ENCODE peak calls at places on chromosomes 11 and 22, in eight cellular contexts. One of them, this sample, is unnamed.

GRCh38 chr11:131966667-131967066 is 596.3 kb downstream of the NTM start:
- DNase-seq in MM.1S: no peak
- DNase-seq in endothelial cell of umbilical vein: no peak
- DNase-seq in GM23338: no peak
- DNase-seq in mammary epithelial cell: no peak
- DNase-seq in hepatocyte: no peak
- DNase-seq in HCT116: no peak
- DNase-seq in fibroblast of lung: no peak
- DNase-seq in this sample: no peak

GRCh38 chr22:42862045-42862734 is 5.1 kb upstream of the ARFGAP3 start:
- DNase-seq in MM.1S: no peak
- DNase-seq in fibroblast of lung: peak
- DNase-seq in endothelial cell of umbilical vein: no peak
- DNase-seq in mammary epithelial cell: peak
- DNase-seq in GM23338: no peak
- DNase-seq in hepatocyte: peak
- DNase-seq in HCT116: no peak
- DNase-seq in this sample: no peak

GRCh38 chr22:21791635-21792625 is 56.3 kb upstream of the YPEL1 start:
- DNase-seq in endothelial cell of umbilical vein: no peak
- DNase-seq in mammary epithelial cell: peak
- DNase-seq in HCT116: no peak
- DNase-seq in fibroblast of lung: peak
- DNase-seq in GM23338: no peak
- DNase-seq in MM.1S: no peak
- DNase-seq in hepatocyte: no peak
- DNase-seq in this sample: no peak

GRCh38 chr22:17984114-17984513 is 40.2 kb downstream of the MICAL3 start:
- DNase-seq in MM.1S: no peak
- DNase-seq in hepatocyte: no peak
- DNase-seq in HCT116: no peak
- DNase-seq in endothelial cell of umbilical vein: peak
- DNase-seq in mammary epithelial cell: peak
- DNase-seq in GM23338: no peak
- DNase-seq in fibroblast of lung: no peak
- DNase-seq in this sample: no peak

GRCh38 chr11:3016861-3017260 is 24.7 kb upstream of the NAP1L4 start:
- DNase-seq in fibroblast of lung: no peak
- DNase-seq in MM.1S: no peak
- DNase-seq in HCT116: no peak
- DNase-seq in hepatocyte: no peak
- DNase-seq in GM23338: no peak
- DNase-seq in mammary epithelial cell: no peak
- DNase-seq in endothelial cell of umbilical vein: no peak
- DNase-seq in this sample: no peak

GRCh38 chr11:87455180-87455579 is 417.4 kb downstream of the TMEM135 start:
- DNase-seq in endothelial cell of umbilical vein: no peak
- DNase-seq in mammary epithelial cell: no peak
- DNase-seq in MM.1S: no peak
- DNase-seq in hepatocyte: no peak
- DNase-seq in HCT116: no peak
- DNase-seq in fibroblast of lung: no peak
- DNase-seq in GM23338: no peak
- DNase-seq in this sample: no peak

GRCh38 chr11:9367551-9367950 is 16.9 kb upstream of the IPO7 start:
- DNase-seq in endothelial cell of umbilical vein: no peak
- DNase-seq in mammary epithelial cell: no peak
- DNase-seq in fibroblast of lung: no peak
- DNase-seq in GM23338: no peak
- DNase-seq in HCT116: no peak
- DNase-seq in hepatocyte: no peak
- DNase-seq in MM.1S: no peak
- DNase-seq in this sample: no peak

GRCh38 chr11:70153133-70153727 is 49.9 kb upstream of the FADD start:
- DNase-seq in fibroblast of lung: peak
- DNase-seq in endothelial cell of umbilical vein: no peak
- DNase-seq in mammary epithelial cell: peak
- DNase-seq in GM23338: no peak
- DNase-seq in hepatocyte: no peak
- DNase-seq in HCT116: no peak
- DNase-seq in MM.1S: no peak
- DNase-seq in this sample: no peak

GRCh38 chr11:105108247-105108646 is 31.3 kb downstream of the CARD18 start:
- DNase-seq in mammary epithelial cell: no peak
- DNase-seq in fibroblast of lung: peak
- DNase-seq in GM23338: no peak
- DNase-seq in endothelial cell of umbilical vein: no peak
- DNase-seq in HCT116: no peak
- DNase-seq in hepatocyte: no peak
- DNase-seq in MM.1S: no peak
- DNase-seq in this sample: no peak

GRCh38 chr22:50301581-50301991 is 5.9 kb downstream of the PLXNB2 start:
- DNase-seq in GM23338: no peak
- DNase-seq in fibroblast of lung: no peak
- DNase-seq in MM.1S: no peak
- DNase-seq in endothelial cell of umbilical vein: no peak
- DNase-seq in hepatocyte: peak
- DNase-seq in HCT116: no peak
- DNase-seq in mammary epithelial cell: no peak
- DNase-seq in this sample: no peak

GRCh38 chr11:37409124-37409523 is 811.1 kb upstream of the RAG2 start:
- DNase-seq in endothelial cell of umbilical vein: no peak
- DNase-seq in hepatocyte: no peak
- DNase-seq in mammary epithelial cell: peak
- DNase-seq in GM23338: no peak
- DNase-seq in MM.1S: no peak
- DNase-seq in fibroblast of lung: peak
- DNase-seq in HCT116: no peak
- DNase-seq in this sample: no peak

GRCh38 chr11:2788751-2789140 is 89.0 kb upstream of the KCNQ1OT1 start:
- DNase-seq in GM23338: no peak
- DNase-seq in endothelial cell of umbilical vein: no peak
- DNase-seq in hepatocyte: no peak
- DNase-seq in fibroblast of lung: no peak
- DNase-seq in HCT116: no peak
- DNase-seq in mammary epithelial cell: no peak
- DNase-seq in MM.1S: no peak
- DNase-seq in this sample: no peak

GRCh38 chr11:114883472-114883871 is 205.1 kb downstream of the NXPE2 start:
- DNase-seq in mammary epithelial cell: no peak
- DNase-seq in HCT116: no peak
- DNase-seq in hepatocyte: no peak
- DNase-seq in endothelial cell of umbilical vein: no peak
- DNase-seq in fibroblast of lung: peak
- DNase-seq in GM23338: no peak
- DNase-seq in MM.1S: no peak
- DNase-seq in this sample: no peak

GRCh38 chr11:87028688-87029087 is 9.0 kb upstream of the TMEM135 start:
- DNase-seq in hepatocyte: no peak
- DNase-seq in MM.1S: no peak
- DNase-seq in HCT116: no peak
- DNase-seq in fibroblast of lung: no peak
- DNase-seq in endothelial cell of umbilical vein: no peak
- DNase-seq in GM23338: no peak
- DNase-seq in mammary epithelial cell: no peak
- DNase-seq in this sample: no peak

GRCh38 chr11:77402218-77402556 is 71.7 kb downstream of the PAK1 start:
- DNase-seq in fibroblast of lung: no peak
- DNase-seq in hepatocyte: no peak
- DNase-seq in MM.1S: no peak
- DNase-seq in HCT116: no peak
- DNase-seq in mammary epithelial cell: no peak
- DNase-seq in GM23338: peak
- DNase-seq in endothelial cell of umbilical vein: no peak
- DNase-seq in this sample: no peak

GRCh38 chr11:1870721-1871466 is 18.0 kb downstream of the LSP1 start:
- DNase-seq in hepatocyte: no peak
- DNase-seq in mammary epithelial cell: no peak
- DNase-seq in GM23338: peak
- DNase-seq in endothelial cell of umbilical vein: no peak
- DNase-seq in MM.1S: no peak
- DNase-seq in HCT116: no peak
- DNase-seq in fibroblast of lung: no peak
- DNase-seq in this sample: no peak

GRCh38 chr11:124676386-124676785 is 2.7 kb downstream of the SPA17 start:
- DNase-seq in HCT116: no peak
- DNase-seq in mammary epithelial cell: no peak
- DNase-seq in hepatocyte: no peak
- DNase-seq in MM.1S: no peak
- DNase-seq in GM23338: no peak
- DNase-seq in fibroblast of lung: peak
- DNase-seq in endothelial cell of umbilical vein: peak
- DNase-seq in this sample: peak

GRCh38 chr22:26393929-26394328 is 35.1 kb upstream of the ASPHD2 start:
- DNase-seq in fibroblast of lung: no peak
- DNase-seq in GM23338: peak
- DNase-seq in HCT116: no peak
- DNase-seq in MM.1S: no peak
- DNase-seq in mammary epithelial cell: no peak
- DNase-seq in endothelial cell of umbilical vein: no peak
- DNase-seq in hepatocyte: no peak
- DNase-seq in this sample: no peak
- TF ChIP-seq CTCF in fibroblast of lung: no peak
- TF ChIP-seq CTCF in GM23338: peak
- TF ChIP-seq CTCF in HCT116: peak
- TF ChIP-seq CTCF in MM.1S: no peak
- TF ChIP-seq CTCF in mammary epithelial cell: no peak
- TF ChIP-seq CTCF in endothelial cell of umbilical vein: no peak
- TF ChIP-seq CTCF in hepatocyte: no peak
- TF ChIP-seq CTCF in this sample: peak

DNA sequence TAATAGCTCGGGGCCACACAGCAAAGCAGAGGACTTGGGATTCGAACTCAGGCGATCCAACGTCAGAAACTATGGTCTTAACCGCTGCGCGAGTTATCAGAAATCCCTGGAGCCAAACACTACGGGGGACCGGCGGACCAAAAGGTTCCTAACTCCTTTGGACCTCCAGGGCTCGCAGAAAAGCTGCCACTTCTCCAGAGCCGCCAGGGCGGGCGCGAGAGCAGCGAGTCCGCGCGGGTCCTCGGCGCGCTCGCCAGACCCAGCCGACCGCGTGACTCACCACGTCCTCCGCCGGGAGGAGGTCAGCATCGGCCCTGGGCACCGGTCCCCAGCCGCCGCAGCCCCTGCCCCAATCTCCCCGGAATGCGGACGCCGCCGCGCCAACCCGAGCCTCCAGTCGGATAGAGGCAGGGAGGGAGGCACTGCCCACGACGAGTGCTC is 6.0 kb upstream of the ALX4 start:
- DNase-seq in mammary epithelial cell: peak
- DNase-seq in GM23338: peak
- DNase-seq in hepatocyte: peak
- DNase-seq in HCT116: no peak
- DNase-seq in fibroblast of lung: peak
- DNase-seq in MM.1S: no peak
- DNase-seq in endothelial cell of umbilical vein: peak
- DNase-seq in this sample: peak
- TF ChIP-seq EZH2 in mammary epithelial cell: peak
- TF ChIP-seq EZH2 in GM23338: peak
- TF ChIP-seq EZH2 in hepatocyte: peak
- TF ChIP-seq EZH2 in HCT116: no peak
- TF ChIP-seq EZH2 in fibroblast of lung: no peak
- TF ChIP-seq EZH2 in MM.1S: no peak
- TF ChIP-seq EZH2 in endothelial cell of umbilical vein: no peak
- TF ChIP-seq EZH2 in this sample: no peak

GRCh38 chr11:67271212-67271547 is 4.9 kb downstream of the GRK2 start:
- DNase-seq in GM23338: no peak
- DNase-seq in hepatocyte: no peak
- DNase-seq in mammary epithelial cell: no peak
- DNase-seq in HCT116: no peak
- DNase-seq in fibroblast of lung: no peak
- DNase-seq in endothelial cell of umbilical vein: no peak
- DNase-seq in MM.1S: no peak
- DNase-seq in this sample: no peak
- H3K27ac ChIP-seq in GM23338: peak
- H3K27ac ChIP-seq in hepatocyte: no peak
- H3K27ac ChIP-seq in mammary epithelial cell: no peak
- H3K27ac ChIP-seq in HCT116: no peak
- H3K27ac ChIP-seq in fibroblast of lung: no peak
- H3K27ac ChIP-seq in endothelial cell of umbilical vein: no peak
- H3K27ac ChIP-seq in MM.1S: no peak
- H3K27ac ChIP-seq in this sample: peak

GRCh38 chr11:119717839-119718534 is 11.0 kb downstream of the NECTIN1 start:
- DNase-seq in GM23338: no peak
- DNase-seq in HCT116: no peak
- DNase-seq in MM.1S: no peak
- DNase-seq in hepatocyte: no peak
- DNase-seq in fibroblast of lung: peak
- DNase-seq in mammary epithelial cell: no peak
- DNase-seq in endothelial cell of umbilical vein: no peak
- DNase-seq in this sample: no peak

GRCh38 chr11:119714189-119714588 is 14.8 kb downstream of the NECTIN1 start:
- DNase-seq in endothelial cell of umbilical vein: no peak
- DNase-seq in fibroblast of lung: no peak
- DNase-seq in HCT116: no peak
- DNase-seq in GM23338: no peak
- DNase-seq in mammary epithelial cell: no peak
- DNase-seq in MM.1S: no peak
- DNase-seq in hepatocyte: no peak
- DNase-seq in this sample: no peak

GRCh38 chr11:119713361-119714040 is 15.5 kb downstream of the NECTIN1 start:
- DNase-seq in hepatocyte: peak
- DNase-seq in endothelial cell of umbilical vein: no peak
- DNase-seq in MM.1S: no peak
- DNase-seq in GM23338: no peak
- DNase-seq in HCT116: no peak
- DNase-seq in fibroblast of lung: no peak
- DNase-seq in mammary epithelial cell: no peak
- DNase-seq in this sample: no peak

GRCh38 chr11:119714590-119714989 is 14.4 kb downstream of the NECTIN1 start:
- DNase-seq in fibroblast of lung: no peak
- DNase-seq in hepatocyte: no peak
- DNase-seq in endothelial cell of umbilical vein: no peak
- DNase-seq in mammary epithelial cell: no peak
- DNase-seq in GM23338: no peak
- DNase-seq in MM.1S: no peak
- DNase-seq in HCT116: no peak
- DNase-seq in this sample: no peak

DNA sequence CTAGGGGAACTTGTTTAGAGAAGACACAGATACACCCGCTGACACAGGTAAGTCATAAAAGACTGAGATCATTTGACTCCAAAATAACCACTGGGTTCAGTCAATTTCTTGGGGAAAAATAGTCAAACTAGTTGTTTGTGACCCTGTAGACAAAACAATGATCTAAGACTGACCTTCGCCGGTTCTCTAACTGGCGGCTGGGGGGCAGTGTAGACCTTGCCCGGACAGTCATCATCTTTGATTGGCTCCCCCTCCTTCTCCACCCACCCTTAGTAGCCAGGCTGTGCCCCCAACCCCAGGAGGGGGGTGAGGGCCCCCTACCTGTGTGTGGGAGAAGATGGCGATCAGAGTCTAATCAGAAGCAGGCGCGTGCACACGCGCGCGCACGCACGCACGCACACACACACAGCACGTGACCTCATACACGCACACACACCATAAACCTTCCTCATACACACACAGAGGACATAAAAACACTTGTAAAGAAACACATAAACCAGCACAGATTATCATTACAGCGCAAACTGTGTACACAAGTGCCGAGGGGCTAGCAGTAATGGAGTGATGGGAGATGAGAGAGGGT is 12.4 kb downstream of the NECTIN1 start:
- DNase-seq in HCT116: no peak
- DNase-seq in fibroblast of lung: no peak
- DNase-seq in hepatocyte: no peak
- DNase-seq in endothelial cell of umbilical vein: no peak
- DNase-seq in GM23338: no peak
- DNase-seq in MM.1S: no peak
- DNase-seq in mammary epithelial cell: no peak
- DNase-seq in this sample: no peak
- TF ChIP-seq CTCF in HCT116: no peak
- TF ChIP-seq CTCF in fibroblast of lung: no peak
- TF ChIP-seq CTCF in hepatocyte: no peak
- TF ChIP-seq CTCF in endothelial cell of umbilical vein: no peak
- TF ChIP-seq CTCF in GM23338: peak
- TF ChIP-seq CTCF in MM.1S: no peak
- TF ChIP-seq CTCF in mammary epithelial cell: no peak
- TF ChIP-seq CTCF in this sample: no peak

This sample was measured in A673.